ENCODE peak calls at places on chromosomes 3 and 15, in four cellular contexts. I is HEK293T, W is K562, E is HepG2. N is an unnamed sample.

GRCh38 chr3:129727707-129728106 is 121.2 kb upstream of the PLXND1 start:
- DNase-seq in W (no peak), I (no peak), E (no peak), N (no peak)

GRCh38 chr3:49805884-49806701 is 3.0 kb downstream of the INKA1 start:
- DNase-seq in I (no peak), E (no peak), W (peak; percentile 31), N (no peak)

GRCh38 chr3:144456041-144456440 is 484.4 kb downstream of the DIPK2A start:
- DNase-seq in I (no peak), E (no peak), W (no peak), N (no peak)

GRCh38 chr15:38603271-38603670 is 38.7 kb upstream of the RASGRP1 start:
- DNase-seq in I (no peak), W (no peak), E (no peak), N (no peak)

GRCh38 chr3:120440001-120440703 is 10.6 kb downstream of the FSTL1 start:
- DNase-seq in W (no peak), E (no peak), I (no peak), N (no peak)

GRCh38 chr3:55330355-55330754 is 156.8 kb downstream of the WNT5A start:
- DNase-seq in W (no peak), E (no peak), I (no peak), N (no peak)

GRCh38 chr3:44983413-44984040 is 7.5 kb downstream of the EXOSC7 start:
- DNase-seq in W (no peak), I (no peak), E (no peak), N (no peak)

GRCh38 chr15:72604794-72605193 is 49.7 kb upstream of the GOLGA6B start:
- DNase-seq in W (peak; percentile 32), E (no peak), I (peak; percentile 17), N (no peak)

GRCh38 chr3:152621006-152621868 is 213.7 kb upstream of the P2RY1 start:
- DNase-seq in I (no peak), E (no peak), W (no peak), N (no peak)

GRCh38 chr15:51971353-51972133 is at the start of gene LEO1:
- DNase-seq in I (peak; percentile 85), W (peak; percentile 90), E (peak; percentile 96), N (peak; percentile 88)

GRCh38 chr3:100103558-100104441 is 10.5 kb downstream of the FILIP1L start:
- DNase-seq in E (peak; percentile 20), I (no peak), W (no peak), N (peak; percentile 56)

GRCh38 chr3:4953119-4953518 is 26.1 kb upstream of the BHLHE40 start:
- DNase-seq in W (no peak), I (no peak), E (no peak), N (no peak)

GRCh38 chr3:13513051-13513912 is 33.2 kb downstream of the HDAC11 start:
- DNase-seq in E (no peak), W (no peak), I (no peak), N (no peak)

GRCh38 chr15:58742424-58743160 is 6.9 kb downstream of the ADAM10 start:
- DNase-seq in E (peak; percentile 70), W (no peak), I (no peak), N (no peak)

GRCh38 chr3:191269289-191270085 is 59.7 kb upstream of the CCDC50 start:
- DNase-seq in W (no peak), I (no peak), E (no peak), N (peak; percentile 49)

GRCh38 chr15:66004618-66005262 is 135.4 kb downstream of the RAB11A start:
- DNase-seq in W (peak; percentile 52), I (peak; percentile 68), E (peak; percentile 12), N (no peak)

GRCh38 chr15:56968821-56969220 is 50.4 kb downstream of the TCF12 start:
- DNase-seq in I (no peak), E (peak; percentile 41), W (no peak), N (no peak)

GRCh38 chr3:17577795-17578520 is 164.5 kb downstream of the TBC1D5 start:
- DNase-seq in I (no peak), W (no peak), E (no peak), N (no peak)

GRCh38 chr3:156150434-156151066 is 30.2 kb downstream of the KCNAB1 start:
- DNase-seq in W (peak; percentile 43), E (peak; percentile 26), I (peak; percentile 43), N (no peak)

GRCh38 chr3:32500225-32500624 is 2.4 kb downstream of the CMTM6 start:
- DNase-seq in W (no peak), I (no peak), E (no peak), N (no peak)

GRCh38 chr3:170584585-170585007 is 1.3 kb downstream of the SLC7A14 start:
- DNase-seq in E (peak; percentile 37), W (peak; percentile 77), I (peak; percentile 78), N (no peak)

GRCh38 chr3:48013288-48013980 is 2.8 kb downstream of the MAP4 start:
- DNase-seq in E (peak; percentile 82), I (no peak), W (peak; percentile 40), N (no peak)

GRCh38 chr3:190673157-190673556 is 159.3 kb downstream of the IL1RAP start:
- DNase-seq in W (no peak), E (no peak), I (no peak), N (no peak)

GRCh38 chr3:186109897-186110803 is 1.3 kb upstream of the ETV5 start:
- DNase-seq in W (peak; percentile 34), E (no peak), I (no peak), N (no peak)

GRCh38 chr15:28019594-28020320 is 79.4 kb downstream of the OCA2 start:
- DNase-seq in W (peak; percentile 33), E (no peak), I (no peak), N (no peak)

GRCh38 chr3:122642935-122643334 is 37.7 kb upstream of the PARP14 start:
- DNase-seq in I (no peak), W (no peak), E (no peak), N (peak; percentile 65)

GRCh38 chr15:56042982-56043980 is 49.9 kb upstream of the NEDD4 start:
- DNase-seq in W (no peak), I (no peak), E (peak; percentile 52), N (peak; percentile 13)

GRCh38 chr3:64108784-64109317 is 85.6 kb upstream of the PSMD6 start:
- DNase-seq in E (no peak), W (no peak), I (no peak), N (no peak)

GRCh38 chr15:90054618-90055097 is 47.6 kb downstream of the IDH2 start:
- DNase-seq in E (peak; percentile 90), W (no peak), I (no peak), N (no peak)

GRCh38 chr3:71875461-71875947 is 90.6 kb upstream of the PROK2 start:
- DNase-seq in W (peak; percentile 62), E (peak; percentile 43), I (peak; percentile 82), N (peak; percentile 50)

GRCh38 chr15:40932146-40932545 is 3.0 kb downstream of the DLL4 start:
- DNase-seq in E (no peak), W (no peak), I (no peak), N (no peak)

GRCh38 chr3:71641669-71642068 is 58.1 kb upstream of the FOXP1 start:
- DNase-seq in W (peak; percentile 87), I (peak; percentile 28), E (peak; percentile 33), N (peak; percentile 7)

GRCh38 chr15:75045332-75046015 is 22.1 kb downstream of the PPCDC start:
- DNase-seq in E (no peak), I (no peak), W (no peak), N (peak; percentile 78)

GRCh38 chr3:30266536-30266935 is 339.9 kb upstream of the TGFBR2 start:
- DNase-seq in I (no peak), E (no peak), W (no peak), N (no peak)

GRCh38 chr3:116667791-116668190 is 41.8 kb upstream of the TUSC7 start:
- DNase-seq in I (no peak), E (no peak), W (no peak), N (no peak)

GRCh38 chr3:116667324-116667723 is 42.3 kb upstream of the TUSC7 start:
- DNase-seq in I (no peak), E (no peak), W (no peak), N (no peak)

DNA sequence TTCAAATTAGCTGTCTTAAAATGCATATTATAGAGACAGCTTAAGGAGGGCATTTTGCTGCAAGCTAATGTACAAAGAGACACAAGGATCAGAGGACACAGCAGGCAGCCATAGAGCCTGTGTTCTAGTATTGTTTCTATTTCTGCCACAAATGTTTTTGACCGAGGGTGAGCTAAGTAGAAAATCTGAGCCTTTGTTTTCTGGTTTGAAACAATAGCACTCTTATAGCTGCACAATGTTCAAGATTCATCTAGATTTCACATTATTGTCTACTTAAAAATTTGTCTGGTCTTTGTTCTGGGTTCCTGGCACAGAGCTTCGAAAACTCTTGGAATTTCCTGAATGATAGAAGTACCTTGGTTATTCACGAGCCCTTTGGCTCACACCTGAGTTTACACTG is 40.0 kb upstream of the TUSC7 start:
- DNase-seq in W (no peak), I (no peak), E (no peak), N (no peak)
- TF ChIP-seq FOXK2 in W (no peak), I (no peak), E (no peak), N (no peak)

DNA sequence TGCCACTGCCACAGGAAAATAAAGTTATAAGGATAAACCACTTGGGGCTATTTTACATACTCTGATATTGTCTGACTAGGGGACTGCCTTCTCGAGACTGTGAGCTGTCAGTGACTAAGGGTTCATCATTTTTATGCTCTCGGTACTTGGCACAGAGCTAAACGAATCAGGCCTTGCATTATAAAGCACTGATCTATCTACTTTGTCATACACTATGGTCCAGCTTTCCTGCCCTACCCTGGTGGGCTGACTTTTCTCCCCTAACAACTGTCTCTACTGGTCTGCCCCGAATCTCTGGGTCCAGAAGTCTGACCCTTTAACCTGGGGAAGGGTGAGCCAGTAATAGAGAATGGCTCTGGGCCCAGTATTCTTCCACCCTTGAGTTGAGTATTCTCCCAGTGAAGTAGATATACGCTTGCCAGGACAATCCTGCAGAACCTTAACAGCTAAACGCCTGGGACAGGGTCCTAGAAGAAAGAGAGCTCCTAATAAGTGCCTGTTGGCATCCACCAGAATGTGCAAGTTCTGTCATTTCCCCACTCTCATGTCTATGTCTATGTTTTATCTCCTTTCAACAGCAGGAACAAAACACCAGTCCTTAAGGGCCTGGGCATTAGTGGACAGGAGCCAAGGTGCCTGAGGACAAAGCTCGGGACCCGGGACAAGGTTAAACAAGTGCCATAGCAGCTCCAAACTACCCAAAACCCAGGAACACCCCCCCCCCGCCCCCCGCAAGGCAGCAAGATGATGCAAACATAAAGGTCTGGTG is 1.3 kb downstream of the LARP6 start:
- DNase-seq in W (no peak), E (no peak), I (no peak), N (no peak)
- TF ChIP-seq FOXK2 in W (no peak), E (no peak), I (no peak), N (no peak)

GRCh38 chr3:68941055-68941454 is 8.7 kb upstream of the TAFA4 start:
- DNase-seq in W (no peak), E (no peak), I (no peak), N (no peak)
- TF ChIP-seq FOXK2 in W (no peak), E (no peak), I (no peak), N (no peak)

DNA sequence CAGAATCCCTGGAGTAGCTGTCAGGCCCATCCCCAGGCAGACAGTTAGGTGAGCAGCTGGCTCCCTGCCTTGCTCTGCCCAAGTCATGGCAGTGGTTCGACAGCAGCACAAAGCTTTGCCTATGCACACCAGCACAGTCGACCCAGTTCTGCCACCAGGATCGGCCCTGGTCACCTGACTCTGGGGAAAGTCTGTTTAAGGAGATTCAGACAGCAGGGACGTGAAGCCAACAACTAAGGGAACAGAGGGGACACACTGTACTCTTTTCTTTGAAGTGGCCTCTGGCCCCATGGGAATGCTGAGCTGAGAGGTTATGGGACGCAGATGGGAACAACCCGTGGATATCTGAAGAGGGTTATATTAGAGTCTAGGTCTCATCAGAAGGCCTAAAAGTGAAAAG is 134.8 kb downstream of the CHDH start:
- DNase-seq in I (no peak), W (no peak), E (no peak), N (no peak)
- TF ChIP-seq FOXK2 in I (no peak), W (no peak), E (no peak), N (no peak)

GRCh38 chr3:8443829-8444791 is 57.5 kb upstream of the LMCD1 start:
- DNase-seq in W (no peak), I (peak; percentile 50), E (peak; percentile 99), N (no peak)
- TF ChIP-seq FOXK2 in W (no peak), I (no peak), E (peak; percentile 29), N (no peak)